ENCODE peak calls at places on chromosomes 3 and 15, in four cellular contexts. D is dorsolateral prefrontal cortex, Y is cerebellar cortex, G is COR-L47. I is an unnamed sample.

GRCh38 chr15:93900476-93901400 is 330.6 kb upstream of the MCTP2 start:
- DNase-seq in D (no peak), Y (no peak), G (no peak), I (no peak)

GRCh38 chr15:69422336-69422895 is 8.3 kb downstream of the KIF23 start:
- DNase-seq in D (no peak), Y (no peak), G (no peak), I (no peak)

GRCh38 chr15:74482661-74483060 is 21.7 kb upstream of the UBL7 start:
- DNase-seq in D (no peak), Y (peak), G (no peak), I (no peak)

GRCh38 chr3:155512867-155513261 is 219.4 kb upstream of the STRIT1 start:
- DNase-seq in D (no peak), Y (no peak), G (no peak), I (no peak)

GRCh38 chr3:52237659-52238172 is 1.2 kb downstream of the TWF2 start:
- DNase-seq in D (no peak), Y (peak), G (no peak), I (peak)

GRCh38 chr3:38131621-38132369 is 5.1 kb downstream of the ACAA1 start:
- DNase-seq in D (no peak), Y (peak), G (no peak), I (no peak)

GRCh38 chr3:31129241-31129640 is 234.8 kb upstream of the GADL1 start:
- DNase-seq in D (no peak), Y (no peak), G (no peak), I (no peak)

GRCh38 chr3:123618768-123619484 is 34.1 kb upstream of the HACD2 start:
- DNase-seq in D (peak), Y (peak), G (peak), I (peak)

GRCh38 chr3:100972867-100973266 is 20.4 kb downstream of the ABI3BP start:
- DNase-seq in D (no peak), Y (no peak), G (no peak), I (no peak)

GRCh38 chr3:65334045-65334665 is 646.4 kb upstream of the ADAMTS9 start:
- DNase-seq in D (no peak), Y (no peak), G (no peak), I (no peak)

GRCh38 chr3:167350245-167350862 is 29.7 kb downstream of the ZBBX start:
- DNase-seq in D (no peak), Y (peak), G (peak), I (no peak)

GRCh38 chr15:40340740-40341400 is at the start of gene CCDC9B:
- DNase-seq in D (peak), Y (no peak), G (peak), I (peak)

GRCh38 chr3:53160660-53161344 is at the start of gene PRKCD:
- DNase-seq in D (peak), Y (peak), G (peak), I (peak)

GRCh38 chr15:43204016-43204901 is 16.6 kb downstream of the EPB42 start:
- DNase-seq in D (peak), Y (no peak), G (peak), I (peak)

GRCh38 chr3:122893754-122894668 is 99.1 kb downstream of the SLC49A4 start:
- DNase-seq in D (no peak), Y (no peak), G (no peak), I (no peak)

GRCh38 chr15:74291101-74292071 is 55.3 kb downstream of the CCDC33 start:
- DNase-seq in D (peak), Y (no peak), G (peak), I (peak)

GRCh38 chr15:88636654-88637053 is 2.2 kb upstream of the ISG20 start:
- DNase-seq in D (no peak), Y (no peak), G (no peak), I (no peak)

GRCh38 chr3:112776000-112776399 is 70.7 kb downstream of the CD200R1L start:
- DNase-seq in D (no peak), Y (no peak), G (no peak), I (no peak)